ENCODE peak calls at places on chromosomes 5 and 9, in six cellular contexts. One of them, this sample, is unnamed.

GRCh38 chr9:97742545-97742944 is 45.4 kb upstream of the XPA start:
- DNase-seq in K562: no peak
- DNase-seq in HepG2: no peak
- DNase-seq in H1: no peak
- DNase-seq in GM12878: no peak
- DNase-seq in SK-N-SH: no peak
- DNase-seq in this sample: no peak

GRCh38 chr5:22889714-22890113 is 36.6 kb upstream of the CDH12 start:
- DNase-seq in HepG2: no peak
- DNase-seq in K562: no peak
- DNase-seq in H1: no peak
- DNase-seq in SK-N-SH: no peak
- DNase-seq in GM12878: no peak
- DNase-seq in this sample: no peak

GRCh38 chr9:16171851-16172250 is 619.0 kb downstream of the CCDC171 start:
- DNase-seq in GM12878: no peak
- DNase-seq in K562: no peak
- DNase-seq in H1: no peak
- DNase-seq in HepG2: no peak
- DNase-seq in SK-N-SH: no peak
- DNase-seq in this sample: no peak

GRCh38 chr5:82165740-82166530 is 112.2 kb downstream of the RPS23 start:
- DNase-seq in K562: peak
- DNase-seq in GM12878: peak
- DNase-seq in HepG2: peak
- DNase-seq in H1: no peak
- DNase-seq in SK-N-SH: peak
- DNase-seq in this sample: peak

GRCh38 chr9:70407081-70407503 is 7.4 kb downstream of the KLF9 start:
- DNase-seq in HepG2: no peak
- DNase-seq in SK-N-SH: no peak
- DNase-seq in H1: no peak
- DNase-seq in K562: no peak
- DNase-seq in GM12878: no peak
- DNase-seq in this sample: no peak

GRCh38 chr9:135522137-135522877 is 1.1 kb downstream of the LCN1 start:
- DNase-seq in H1: peak
- DNase-seq in HepG2: no peak
- DNase-seq in GM12878: no peak
- DNase-seq in SK-N-SH: no peak
- DNase-seq in K562: no peak
- DNase-seq in this sample: no peak

GRCh38 chr5:79146352-79146751 is 34.7 kb downstream of the BHMT start:
- DNase-seq in HepG2: no peak
- DNase-seq in H1: no peak
- DNase-seq in K562: no peak
- DNase-seq in SK-N-SH: no peak
- DNase-seq in GM12878: no peak
- DNase-seq in this sample: no peak

GRCh38 chr9:93354451-93354850 is 97.0 kb upstream of the FAM120A start:
- DNase-seq in H1: no peak
- DNase-seq in HepG2: no peak
- DNase-seq in K562: no peak
- DNase-seq in GM12878: no peak
- DNase-seq in SK-N-SH: no peak
- DNase-seq in this sample: no peak

GRCh38 chr5:68330564-68330963 is 115.0 kb downstream of the PIK3R1 start:
- DNase-seq in H1: no peak
- DNase-seq in SK-N-SH: peak
- DNase-seq in K562: no peak
- DNase-seq in HepG2: no peak
- DNase-seq in GM12878: no peak
- DNase-seq in this sample: no peak

DNA sequence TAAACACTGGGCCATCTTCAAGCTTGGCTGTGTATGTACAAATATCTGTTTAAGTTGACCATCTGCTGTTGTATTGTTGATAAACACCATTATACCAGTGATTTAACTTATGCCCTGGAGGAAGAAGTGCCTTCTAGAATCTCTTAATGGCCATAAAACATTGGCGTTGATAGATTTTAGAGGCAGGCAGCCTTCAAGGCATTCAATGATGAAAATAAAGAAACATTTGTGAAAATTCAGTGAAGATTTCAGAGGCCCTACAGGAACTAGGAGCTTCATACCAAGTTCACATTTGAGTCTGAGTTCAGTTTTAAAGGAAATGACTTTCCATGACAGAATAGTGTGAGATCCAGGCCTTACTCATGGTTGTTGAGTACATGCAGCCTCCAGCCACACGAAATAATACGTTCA is 52.2 kb downstream of the MAP1B start:
- DNase-seq in HepG2: no peak
- DNase-seq in SK-N-SH: no peak
- DNase-seq in K562: no peak
- DNase-seq in GM12878: no peak
- DNase-seq in H1: no peak
- DNase-seq in this sample: no peak
- TF ChIP-seq GABPA in HepG2: no peak
- TF ChIP-seq GABPA in SK-N-SH: no peak
- TF ChIP-seq GABPA in K562: no peak
- TF ChIP-seq GABPA in GM12878: no peak
- TF ChIP-seq GABPA in H1: no peak
- TF ChIP-seq GABPA in this sample: no peak

GRCh38 chr9:115043632-115044031 is 74.3 kb downstream of the TNC start:
- DNase-seq in K562: no peak
- DNase-seq in HepG2: no peak
- DNase-seq in SK-N-SH: no peak
- DNase-seq in H1: no peak
- DNase-seq in GM12878: no peak
- DNase-seq in this sample: no peak
- TF ChIP-seq GABPA in K562: no peak
- TF ChIP-seq GABPA in HepG2: no peak
- TF ChIP-seq GABPA in SK-N-SH: no peak
- TF ChIP-seq GABPA in H1: no peak
- TF ChIP-seq GABPA in GM12878: no peak
- TF ChIP-seq GABPA in this sample: no peak

GRCh38 chr5:132136906-132137305 is 63.3 kb downstream of the CSF2 start:
- DNase-seq in SK-N-SH: no peak
- DNase-seq in GM12878: no peak
- DNase-seq in HepG2: no peak
- DNase-seq in H1: no peak
- DNase-seq in K562: no peak
- DNase-seq in this sample: no peak

GRCh38 chr5:132132138-132132537 is 58.5 kb downstream of the CSF2 start:
- DNase-seq in GM12878: no peak
- DNase-seq in K562: no peak
- DNase-seq in H1: no peak
- DNase-seq in SK-N-SH: no peak
- DNase-seq in HepG2: no peak
- DNase-seq in this sample: no peak

GRCh38 chr5:132130918-132131715 is 57.5 kb downstream of the CSF2 start:
- DNase-seq in HepG2: no peak
- DNase-seq in K562: no peak
- DNase-seq in SK-N-SH: no peak
- DNase-seq in H1: no peak
- DNase-seq in GM12878: no peak
- DNase-seq in this sample: no peak

GRCh38 chr5:132138260-132138659 is 64.7 kb downstream of the CSF2 start:
- DNase-seq in K562: no peak
- DNase-seq in GM12878: no peak
- DNase-seq in H1: no peak
- DNase-seq in HepG2: no peak
- DNase-seq in SK-N-SH: no peak
- DNase-seq in this sample: no peak

GRCh38 chr5:132134384-132134783 is 60.8 kb downstream of the CSF2 start:
- DNase-seq in HepG2: peak
- DNase-seq in K562: no peak
- DNase-seq in SK-N-SH: peak
- DNase-seq in GM12878: no peak
- DNase-seq in H1: no peak
- DNase-seq in this sample: no peak
- TF ChIP-seq GABPA in HepG2: no peak
- TF ChIP-seq GABPA in K562: no peak
- TF ChIP-seq GABPA in SK-N-SH: no peak
- TF ChIP-seq GABPA in GM12878: no peak
- TF ChIP-seq GABPA in H1: no peak
- TF ChIP-seq GABPA in this sample: no peak

GRCh38 chr5:10860645-10861455 is 99.8 kb upstream of the DAP start:
- DNase-seq in SK-N-SH: no peak
- DNase-seq in K562: no peak
- DNase-seq in H1: no peak
- DNase-seq in HepG2: no peak
- DNase-seq in GM12878: no peak
- DNase-seq in this sample: no peak

GRCh38 chr5:10858307-10858706 is 97.3 kb upstream of the DAP start:
- DNase-seq in H1: no peak
- DNase-seq in HepG2: no peak
- DNase-seq in SK-N-SH: no peak
- DNase-seq in GM12878: no peak
- DNase-seq in K562: no peak
- DNase-seq in this sample: no peak

GRCh38 chr5:10860196-10860543 is 99.1 kb upstream of the DAP start:
- DNase-seq in K562: no peak
- DNase-seq in HepG2: no peak
- DNase-seq in H1: no peak
- DNase-seq in SK-N-SH: no peak
- DNase-seq in GM12878: no peak
- DNase-seq in this sample: no peak

GRCh38 chr5:10857333-10857723 is 96.3 kb upstream of the DAP start:
- DNase-seq in H1: no peak
- DNase-seq in K562: no peak
- DNase-seq in GM12878: no peak
- DNase-seq in SK-N-SH: no peak
- DNase-seq in HepG2: no peak
- DNase-seq in this sample: no peak

DNA sequence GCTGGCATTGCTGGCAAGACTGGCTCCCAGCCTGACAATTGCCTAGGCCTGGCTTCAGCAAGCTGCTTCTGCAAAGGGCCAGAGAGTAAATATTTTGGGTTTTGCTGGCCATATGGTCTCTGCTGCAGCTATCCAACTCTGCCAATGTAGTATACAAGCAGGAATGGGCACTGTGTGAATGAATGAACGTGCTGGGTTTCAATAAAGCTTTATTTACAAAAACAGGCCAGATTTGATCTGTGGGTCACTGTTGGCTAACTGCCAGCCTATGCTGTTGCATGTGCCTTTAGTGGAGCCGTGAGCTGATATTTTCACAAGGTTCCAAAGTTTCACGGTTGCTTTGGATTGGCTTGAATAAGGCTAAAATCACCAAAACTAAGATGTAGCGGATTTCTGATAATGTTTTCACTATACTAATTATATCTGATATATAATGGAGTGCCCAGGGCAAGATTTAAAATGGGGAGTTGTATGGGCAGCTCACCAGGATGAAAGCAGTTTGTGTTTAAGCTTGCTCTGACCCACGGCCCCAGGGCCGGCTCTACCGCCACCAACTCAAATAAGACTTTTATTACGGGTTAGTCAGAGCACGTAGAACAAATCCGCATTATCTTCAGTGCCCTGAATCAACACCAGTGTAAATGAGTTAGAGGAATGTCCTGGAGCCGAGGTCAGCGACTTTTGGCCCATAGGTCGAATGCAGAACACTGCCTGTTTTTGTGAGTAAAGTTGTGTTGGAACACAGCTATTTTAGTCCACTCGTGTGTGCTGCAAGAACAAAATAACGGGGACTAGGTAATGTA is 98.6 kb upstream of the DAP start:
- DNase-seq in H1: no peak
- DNase-seq in K562: no peak
- DNase-seq in GM12878: no peak
- DNase-seq in HepG2: peak
- DNase-seq in SK-N-SH: no peak
- DNase-seq in this sample: no peak
- TF ChIP-seq GABPA in H1: no peak
- TF ChIP-seq GABPA in K562: no peak
- TF ChIP-seq GABPA in GM12878: no peak
- TF ChIP-seq GABPA in HepG2: no peak
- TF ChIP-seq GABPA in SK-N-SH: no peak
- TF ChIP-seq GABPA in this sample: no peak

GRCh38 chr5:36692791-36693763 is 86.7 kb downstream of the SLC1A3 start:
- DNase-seq in SK-N-SH: peak
- DNase-seq in HepG2: peak
- DNase-seq in K562: peak
- DNase-seq in H1: peak
- DNase-seq in GM12878: no peak
- DNase-seq in this sample: peak

GRCh38 chr5:36691241-36691640 is 84.8 kb downstream of the SLC1A3 start:
- DNase-seq in SK-N-SH: no peak
- DNase-seq in GM12878: no peak
- DNase-seq in K562: no peak
- DNase-seq in H1: no peak
- DNase-seq in HepG2: no peak
- DNase-seq in this sample: no peak

GRCh38 chr5:36696059-36696673 is 89.8 kb downstream of the SLC1A3 start:
- DNase-seq in HepG2: peak
- DNase-seq in GM12878: no peak
- DNase-seq in SK-N-SH: peak
- DNase-seq in H1: peak
- DNase-seq in K562: peak
- DNase-seq in this sample: peak

GRCh38 chr5:36691993-36692392 is 85.6 kb downstream of the SLC1A3 start:
- DNase-seq in SK-N-SH: no peak
- DNase-seq in H1: no peak
- DNase-seq in K562: no peak
- DNase-seq in GM12878: no peak
- DNase-seq in HepG2: no peak
- DNase-seq in this sample: no peak

GRCh38 chr5:36694351-36694750 is 87.9 kb downstream of the SLC1A3 start:
- DNase-seq in K562: no peak
- DNase-seq in HepG2: no peak
- DNase-seq in H1: no peak
- DNase-seq in GM12878: no peak
- DNase-seq in SK-N-SH: no peak
- DNase-seq in this sample: no peak
- TF ChIP-seq GABPA in K562: no peak
- TF ChIP-seq GABPA in HepG2: no peak
- TF ChIP-seq GABPA in H1: no peak
- TF ChIP-seq GABPA in GM12878: no peak
- TF ChIP-seq GABPA in SK-N-SH: no peak
- TF ChIP-seq GABPA in this sample: no peak

GRCh38 chr9:109134167-109134578 is 14.4 kb upstream of the TMEM245 start:
- DNase-seq in HepG2: no peak
- DNase-seq in SK-N-SH: no peak
- DNase-seq in GM12878: no peak
- DNase-seq in K562: peak
- DNase-seq in H1: no peak
- DNase-seq in this sample: no peak
- TF ChIP-seq GABPA in HepG2: no peak
- TF ChIP-seq GABPA in SK-N-SH: no peak
- TF ChIP-seq GABPA in GM12878: no peak
- TF ChIP-seq GABPA in K562: no peak
- TF ChIP-seq GABPA in H1: no peak
- TF ChIP-seq GABPA in this sample: no peak

This sample was measured in HL-60.